ENCODE peak calls at places on chromosomes 4 and X, in seven cellular contexts. B is HCT116, F is K562, Q is SK-N-SH, G is HepG2, I is GM12878, Z is H1. D is an unnamed sample.

GRCh38 chr4:27463816-27464215 is 603.2 kb downstream of the STIM2 start:
- DNase-seq in B (peak), F (no peak), Q (no peak), G (no peak), I (no peak), Z (no peak), D (no peak)

GRCh38 chrX:115535421-115535820 is 25.6 kb upstream of the PLS3 start:
- DNase-seq in B (no peak), F (no peak), Q (no peak), G (no peak), I (no peak), Z (no peak), D (no peak)

GRCh38 chr4:151304226-151304625 is 21.2 kb downstream of the SH3D19 start:
- DNase-seq in B (no peak), F (no peak), Q (no peak), G (no peak), I (no peak), Z (no peak), D (no peak)

GRCh38 chr4:41409095-41409494 is 128.9 kb upstream of the LIMCH1 start:
- DNase-seq in B (no peak), F (no peak), Q (no peak), G (no peak), I (no peak), Z (no peak), D (no peak)

GRCh38 chrX:77742788-77743476 is 43.1 kb downstream of the ATRX start:
- DNase-seq in B (no peak), F (no peak), Q (no peak), G (no peak), I (no peak), Z (no peak), D (no peak)

GRCh38 chrX:149248073-149248625 is 257.0 kb downstream of the IDS start:
- DNase-seq in B (no peak), F (no peak), Q (no peak), G (no peak), I (no peak), Z (no peak), D (no peak)

GRCh38 chr4:1842339-1842895 is 13.5 kb downstream of the LETM1 start:
- DNase-seq in B (no peak), F (no peak), Q (no peak), G (no peak), I (no peak), Z (no peak), D (no peak)

GRCh38 chr4:118400362-118400761 is 47.6 kb upstream of the PRSS12 start:
- DNase-seq in B (no peak), F (no peak), Q (no peak), G (no peak), I (no peak), Z (no peak), D (no peak)

GRCh38 chrX:54529166-54529558 is 857 bp upstream of the GNL3L start:
- DNase-seq in B (no peak), F (no peak), Q (no peak), G (no peak), I (no peak), Z (no peak), D (no peak)

GRCh38 chrX:46961097-46961496 is 48.9 kb downstream of the JADE3 start:
- DNase-seq in B (no peak), F (no peak), Q (no peak), G (no peak), I (no peak), Z (no peak), D (no peak)

GRCh38 chrX:41108684-41109205 is 23.5 kb downstream of the USP9X start:
- DNase-seq in B (no peak), F (no peak), Q (no peak), G (no peak), I (no peak), Z (no peak), D (no peak)

GRCh38 chr4:17030543-17030942 is 132.1 kb upstream of the LDB2 start:
- DNase-seq in B (peak), F (no peak), Q (no peak), G (no peak), I (no peak), Z (no peak), D (no peak)

GRCh38 chrX:48786825-48787538 is 592 bp downstream of the GATA1 start:
- DNase-seq in B (no peak), F (no peak), Q (no peak), G (no peak), I (no peak), Z (no peak), D (no peak)

GRCh38 chr4:74376888-74377483 is 12.0 kb downstream of the EREG start:
- DNase-seq in B (no peak), F (peak), Q (peak), G (peak), I (no peak), Z (no peak), D (no peak)

GRCh38 chr4:90002406-90003040 is 107.9 kb downstream of the MMRN1 start:
- DNase-seq in B (no peak), F (no peak), Q (peak), G (no peak), I (no peak), Z (no peak), D (no peak)

GRCh38 chr4:90012918-90013317 is 114.3 kb upstream of the CCSER1 start:
- DNase-seq in B (no peak), F (no peak), Q (no peak), G (no peak), I (no peak), Z (no peak), D (no peak)

DNA sequence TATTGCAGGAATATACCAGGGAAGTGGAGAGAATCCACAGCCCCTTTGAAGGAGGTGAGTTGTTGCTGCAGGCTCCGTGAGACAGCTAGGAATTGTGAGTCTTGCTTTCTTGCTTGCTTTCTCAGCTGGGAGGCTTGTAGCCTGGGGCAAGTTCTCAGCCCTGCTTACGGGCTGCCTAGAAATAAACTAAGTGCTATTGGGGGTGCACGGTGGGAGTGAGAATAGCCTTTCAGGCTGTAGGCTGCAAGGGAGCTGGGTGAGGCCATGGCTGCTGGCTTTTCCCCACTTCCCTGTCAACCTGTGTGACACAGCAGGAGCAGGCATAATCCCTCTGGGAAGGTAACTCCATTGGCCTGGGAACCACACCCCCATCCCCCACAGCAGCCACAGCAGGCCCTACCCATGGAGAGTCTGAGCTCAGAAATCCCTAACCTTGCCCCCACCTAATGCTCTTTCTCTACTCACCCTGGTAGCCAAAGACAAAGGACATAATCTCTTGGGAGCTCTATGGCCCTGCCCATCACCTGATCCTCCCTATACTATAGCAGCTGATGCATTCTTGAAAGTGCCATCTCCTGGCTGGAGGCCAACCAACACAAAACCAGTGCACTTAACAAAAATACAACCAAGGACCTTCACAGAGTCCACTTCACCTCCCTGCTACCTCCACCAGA is 113.0 kb downstream of the MMRN1 start:
- DNase-seq in B (no peak), F (no peak), Q (no peak), G (no peak), I (no peak), Z (no peak), D (no peak)
- TF ChIP-seq YY1 in B (no peak), F (no peak), Q (no peak), G (no peak), I (no peak), Z (no peak), D (no peak)

DNA sequence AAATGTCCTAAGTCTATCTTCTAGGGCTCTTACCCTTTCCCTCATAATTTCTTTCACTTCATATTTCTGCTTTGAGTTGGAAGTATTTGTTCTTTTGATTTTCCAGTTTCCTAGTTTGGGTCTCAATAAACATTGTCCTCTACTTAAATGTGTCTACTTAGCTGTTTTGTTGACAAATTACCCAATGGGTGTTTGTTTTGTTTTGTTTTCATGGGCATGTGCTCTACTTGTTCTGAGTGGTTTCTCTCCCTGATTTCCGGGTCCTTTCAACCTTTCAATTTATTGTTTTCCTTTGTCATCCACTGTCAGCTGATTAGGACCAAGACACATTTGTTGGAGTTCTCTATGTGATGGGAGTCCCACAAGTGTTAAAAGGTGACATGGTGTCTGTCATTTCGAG is 1181.4 kb downstream of the RPA4 start:
- DNase-seq in B (no peak), F (no peak), Q (no peak), G (no peak), I (no peak), Z (no peak), D (no peak)
- TF ChIP-seq YY1 in B (no peak), F (no peak), Q (no peak), G (no peak), I (no peak), Z (no peak), D (no peak)

GRCh38 chr4:6386091-6386490 is 86.3 kb downstream of the PPP2R2C start:
- DNase-seq in B (no peak), F (no peak), Q (no peak), G (no peak), I (no peak), Z (no peak), D (no peak)
- TF ChIP-seq YY1 in B (no peak), F (no peak), Q (no peak), G (no peak), I (no peak), Z (no peak), D (no peak)

GRCh38 chr4:93092765-93093164 is 735.8 kb upstream of the ATOH1 start:
- DNase-seq in B (no peak), F (no peak), Q (no peak), G (no peak), I (no peak), Z (no peak), D (no peak)
- TF ChIP-seq YY1 in B (no peak), F (no peak), Q (no peak), G (no peak), I (no peak), Z (no peak), D (no peak)

GRCh38 chrX:119759333-119759766 is 962 bp downstream of the SOWAHD start:
- DNase-seq in B (no peak), F (no peak), Q (peak), G (no peak), I (no peak), Z (peak), D (no peak)

GRCh38 chrX:119757646-119757978 is 776 bp upstream of the SOWAHD start:
- DNase-seq in B (no peak), F (no peak), Q (no peak), G (no peak), I (no peak), Z (no peak), D (no peak)

GRCh38 chrX:119756926-119757635 is 1.3 kb upstream of the SOWAHD start:
- DNase-seq in B (no peak), F (no peak), Q (no peak), G (peak), I (no peak), Z (no peak), D (no peak)

GRCh38 chrX:119758682-119759332 is 419 bp downstream of the SOWAHD start:
- DNase-seq in B (no peak), F (peak), Q (peak), G (no peak), I (no peak), Z (peak), D (no peak)

DNA sequence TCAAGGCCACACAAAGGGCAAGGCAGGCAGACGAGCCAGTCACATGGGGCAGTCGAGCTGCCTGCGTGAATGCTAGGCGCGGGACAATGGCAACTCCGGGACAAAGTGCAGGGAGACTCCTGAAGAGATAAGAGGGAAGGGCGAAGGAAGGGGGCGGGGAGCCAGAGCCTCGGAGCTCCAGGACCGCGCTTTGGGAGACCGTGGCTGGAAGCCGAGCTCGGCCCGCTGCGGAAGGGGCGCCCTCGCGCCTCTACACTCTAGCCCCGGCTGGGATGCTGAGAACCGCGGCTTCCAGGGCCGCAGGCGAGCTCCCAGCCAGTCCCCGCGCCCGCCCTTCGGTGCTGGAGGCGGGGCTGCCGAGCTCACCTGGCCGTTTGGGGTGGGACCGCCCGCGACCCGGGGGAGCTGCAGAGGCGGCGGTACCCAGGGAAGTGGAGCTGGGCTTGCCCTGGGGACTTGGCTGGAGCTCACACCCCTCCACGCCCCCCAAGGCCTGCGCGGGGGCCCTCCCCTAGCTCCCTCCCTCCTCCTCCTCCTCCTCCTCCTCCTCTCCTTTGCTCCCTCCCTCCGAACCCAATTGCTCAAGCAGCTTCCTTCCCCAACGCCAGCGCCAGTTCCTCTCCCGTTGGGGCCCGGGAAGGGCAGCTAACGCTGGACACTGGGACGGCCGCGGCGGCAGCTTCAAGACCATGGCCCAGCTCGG is at the start of gene SOWAHD:
- DNase-seq in B (no peak), F (peak), Q (peak), G (peak), I (no peak), Z (peak), D (no peak)
- TF ChIP-seq YY1 in B (no peak), F (no peak), Q (no peak), G (peak), I (no peak), Z (no peak), D (no peak)

GRCh38 chr4:94561249-94562024 is 109.7 kb downstream of the PDLIM5 start:
- DNase-seq in B (no peak), F (no peak), Q (no peak), G (no peak), I (no peak), Z (no peak), D (no peak)
- TF ChIP-seq YY1 in B (no peak), F (no peak), Q (no peak), G (no peak), I (no peak), Z (no peak), D (no peak)

GRCh38 chr4:139740531-139741041 is 75.0 kb downstream of the MGST2 start:
- DNase-seq in B (no peak), F (no peak), Q (peak), G (peak), I (no peak), Z (peak), D (no peak)

GRCh38 chr4:139744232-139744631 is 78.6 kb downstream of the MGST2 start:
- DNase-seq in B (no peak), F (no peak), Q (no peak), G (no peak), I (no peak), Z (no peak), D (no peak)

GRCh38 chr4:139745111-139745639 is 79.6 kb downstream of the MGST2 start:
- DNase-seq in B (no peak), F (no peak), Q (no peak), G (no peak), I (no peak), Z (peak), D (no peak)

GRCh38 chr4:139740121-139740520 is 74.5 kb downstream of the MGST2 start:
- DNase-seq in B (no peak), F (no peak), Q (no peak), G (no peak), I (no peak), Z (peak), D (no peak)

GRCh38 chr4:139743027-139743426 is 77.4 kb downstream of the MGST2 start:
- DNase-seq in B (no peak), F (no peak), Q (no peak), G (no peak), I (no peak), Z (peak), D (no peak)
- TF ChIP-seq YY1 in B (no peak), F (no peak), Q (no peak), G (no peak), I (no peak), Z (no peak), D (no peak)